ENCODE peak calls at places on chromosomes 11 and 22, in ten cellular contexts. E, U, Q, Y, P, I, S, H, B and K are unnamed samples.
A peak's percentile ranks its signal among the peaks of the same experiment; 100 is the strongest.

GRCh38 chr22:46812034-46812605 is 49.7 kb downstream of the TBC1D22A start:
- DNase-seq in E (no peak), U (no peak), Q (peak; percentile 69), Y (no peak), P (no peak), I (no peak), S (no peak), H (no peak), B (no peak), K (no peak)

GRCh38 chr22:28923826-28924732 is 40.7 kb downstream of the ZNRF3 start:
- DNase-seq in E (no peak), U (no peak), Q (no peak), Y (no peak), P (no peak), I (no peak), S (no peak), H (no peak), B (no peak), K (no peak)

GRCh38 chr11:128763224-128763623 is 69.4 kb downstream of the FLI1 start:
- DNase-seq in E (no peak), U (no peak), Q (no peak), Y (no peak), P (no peak), I (no peak), S (no peak), H (no peak), B (peak; percentile 51), K (no peak)

GRCh38 chr11:130137999-130138398 is 21.6 kb upstream of the ST14 start:
- DNase-seq in E (no peak), U (no peak), Q (no peak), Y (no peak), P (no peak), I (no peak), S (no peak), H (no peak), B (no peak), K (no peak)

GRCh38 chr22:45204751-45205623 is 35.7 kb downstream of the KIAA0930 start:
- DNase-seq in E (no peak), U (no peak), Q (no peak), Y (no peak), P (no peak), I (no peak), S (no peak), H (no peak), B (no peak), K (no peak)

GRCh38 chr11:121330614-121331435 is 38.3 kb downstream of the SC5D start:
- DNase-seq in E (no peak), U (no peak), Q (no peak), Y (no peak), P (no peak), I (no peak), S (no peak), H (no peak), B (no peak), K (no peak)

GRCh38 chr11:101390539-101390938 is 193.3 kb downstream of the TRPC6 start:
- DNase-seq in E (no peak), U (no peak), Q (no peak), Y (peak; percentile 12), P (no peak), I (no peak), S (peak; percentile 35), H (no peak), B (peak; percentile 25), K (peak; percentile 4)

GRCh38 chr11:60785806-60786361 is 751 bp downstream of the MS4A10 start:
- DNase-seq in E (no peak), U (no peak), Q (no peak), Y (peak; percentile 29), P (no peak), I (no peak), S (peak; percentile 17), H (no peak), B (peak; percentile 72), K (no peak)

GRCh38 chr11:80320226-80320625 is 879.4 kb upstream of the TENM4 start:
- DNase-seq in E (no peak), U (no peak), Q (no peak), Y (no peak), P (no peak), I (no peak), S (no peak), H (no peak), B (no peak), K (no peak)

GRCh38 chr11:80317612-80318011 is 876.8 kb upstream of the TENM4 start:
- DNase-seq in E (no peak), U (no peak), Q (no peak), Y (no peak), P (no peak), I (no peak), S (no peak), H (no peak), B (no peak), K (no peak)

GRCh38 chr11:80315263-80315662 is 874.4 kb upstream of the TENM4 start:
- DNase-seq in E (no peak), U (no peak), Q (no peak), Y (no peak), P (no peak), I (no peak), S (no peak), H (no peak), B (no peak), K (no peak)

GRCh38 chr11:80320765-80321164 is 879.9 kb upstream of the TENM4 start:
- DNase-seq in E (no peak), U (no peak), Q (no peak), Y (no peak), P (no peak), I (no peak), S (peak; percentile 15), H (no peak), B (no peak), K (peak; percentile 22)
- TF ChIP-seq CTCF in E (peak; percentile 42), U (peak; percentile 21), Q (no peak), Y (no peak), P (no peak), I (no peak), S (peak; percentile 38), H (no peak), B (peak; percentile 32), K (peak; percentile 57)

GRCh38 chr11:80727315-80727714 is 1286.5 kb upstream of the TENM4 start:
- DNase-seq in E (peak; percentile 60), U (no peak), Q (no peak), Y (peak; percentile 58), P (no peak), I (peak; percentile 32), S (peak; percentile 45), H (no peak), B (peak; percentile 61), K (peak; percentile 5)
- TF ChIP-seq CTCF in E (peak; percentile 60), U (peak; percentile 29), Q (no peak), Y (peak; percentile 43), P (no peak), I (peak; percentile 30), S (peak; percentile 54), H (no peak), B (peak; percentile 73), K (no peak)

GRCh38 chr22:27489265-27489675 is 312.3 kb downstream of the MN1 start:
- DNase-seq in E (no peak), U (no peak), Q (no peak), Y (peak; percentile 51), P (no peak), I (no peak), S (peak; percentile 21), H (no peak), B (peak; percentile 57), K (no peak)

GRCh38 chr22:27485842-27486241 is 315.7 kb downstream of the MN1 start:
- DNase-seq in E (no peak), U (no peak), Q (no peak), Y (no peak), P (no peak), I (no peak), S (no peak), H (no peak), B (no peak), K (no peak)

GRCh38 chr22:27490080-27490479 is 311.5 kb downstream of the MN1 start:
- DNase-seq in E (no peak), U (no peak), Q (no peak), Y (no peak), P (no peak), I (no peak), S (no peak), H (no peak), B (no peak), K (no peak)

GRCh38 chr22:27487600-27488450 is 313.7 kb downstream of the MN1 start:
- DNase-seq in E (no peak), U (no peak), Q (no peak), Y (no peak), P (no peak), I (no peak), S (peak; percentile 52), H (no peak), B (peak; percentile 71), K (no peak)

DNA sequence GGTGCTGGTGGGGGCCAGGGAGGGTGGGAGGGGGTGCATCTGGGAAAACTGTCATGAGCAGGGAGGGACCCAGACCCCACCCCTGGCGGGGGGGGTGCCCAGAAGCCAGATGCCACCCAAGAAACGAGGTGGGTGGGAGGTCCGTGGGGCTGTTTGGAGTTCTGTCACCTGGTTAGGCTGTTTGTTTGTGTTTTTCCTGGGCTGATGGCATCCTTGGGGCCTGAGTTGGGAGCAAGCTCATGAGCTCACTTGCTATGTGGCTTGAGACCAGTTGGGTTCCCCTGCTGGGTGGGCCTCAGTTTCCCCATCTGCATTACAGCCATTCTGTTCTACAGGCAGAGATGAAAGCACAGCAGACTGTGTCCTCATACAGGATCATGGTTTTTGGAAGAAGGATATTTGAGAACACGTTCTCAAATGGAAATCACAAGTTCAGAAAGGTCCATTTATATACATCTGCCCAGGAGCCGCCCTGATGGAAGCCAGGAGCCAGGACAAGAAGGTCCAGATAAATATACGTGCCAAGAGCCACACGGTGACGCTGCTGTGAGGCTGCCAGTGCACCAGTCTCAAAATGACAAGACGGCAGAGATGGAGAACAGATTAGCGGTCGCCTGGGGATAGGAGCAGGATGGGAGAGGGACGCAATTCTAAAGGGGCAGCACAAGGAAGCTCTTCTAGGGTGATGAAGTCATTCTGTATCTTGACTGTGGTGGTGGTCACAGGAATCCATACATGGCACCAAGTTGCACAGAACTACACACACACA is 312.9 kb downstream of the MN1 start:
- DNase-seq in E (no peak), U (no peak), Q (no peak), Y (no peak), P (no peak), I (no peak), S (peak; percentile 7), H (no peak), B (peak; percentile 28), K (no peak)
- TF ChIP-seq CTCF in E (no peak), U (peak; percentile 38), Q (no peak), Y (no peak), P (no peak), I (no peak), S (no peak), H (no peak), B (peak; percentile 10), K (no peak)

GRCh38 chr11:68403424-68403823 is 57.1 kb upstream of the PPP6R3 start:
- DNase-seq in E (no peak), U (no peak), Q (no peak), Y (no peak), P (no peak), I (no peak), S (no peak), H (no peak), B (no peak), K (no peak)

GRCh38 chr11:68403831-68404230 is 56.7 kb upstream of the PPP6R3 start:
- DNase-seq in E (no peak), U (no peak), Q (no peak), Y (no peak), P (no peak), I (no peak), S (no peak), H (no peak), B (no peak), K (no peak)

GRCh38 chr11:68399916-68400315 is 60.6 kb upstream of the PPP6R3 start:
- DNase-seq in E (no peak), U (no peak), Q (no peak), Y (no peak), P (no peak), I (no peak), S (no peak), H (no peak), B (no peak), K (no peak)

GRCh38 chr11:68401856-68402255 is 58.7 kb upstream of the PPP6R3 start:
- DNase-seq in E (no peak), U (no peak), Q (no peak), Y (no peak), P (no peak), I (no peak), S (no peak), H (no peak), B (no peak), K (no peak)

DNA sequence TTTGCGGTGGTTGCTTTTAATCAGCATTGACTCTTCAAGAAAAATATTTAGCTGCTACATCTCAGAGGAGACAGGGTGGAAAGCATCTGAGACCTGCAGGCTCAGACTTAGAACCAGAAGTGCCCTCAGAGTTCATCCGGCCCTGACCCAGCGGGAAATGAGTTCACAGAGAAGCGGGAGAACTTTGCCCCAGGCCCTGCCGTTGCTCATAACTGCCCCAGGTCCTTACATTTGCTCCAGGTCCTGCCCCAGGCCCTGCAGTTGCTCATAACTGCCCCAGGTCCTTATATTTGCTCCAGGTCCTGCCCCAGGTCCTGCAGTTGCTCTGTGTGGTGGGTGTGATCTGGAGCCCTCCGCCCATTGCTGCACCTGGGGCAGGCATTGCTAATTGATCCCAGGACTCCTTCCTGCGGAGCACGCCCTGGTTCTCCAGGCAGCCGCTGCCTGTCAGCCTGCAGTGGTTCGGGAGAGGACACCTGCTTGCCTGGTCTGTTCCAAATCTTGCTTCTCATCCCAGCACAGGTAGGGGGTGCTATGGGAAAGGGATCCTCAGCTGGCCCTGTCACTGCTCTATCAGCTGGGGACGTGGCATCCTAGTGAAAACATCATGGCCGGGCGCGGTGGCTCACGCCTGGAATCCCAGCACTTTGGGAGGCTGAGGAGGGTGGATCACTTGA is 58.1 kb upstream of the PPP6R3 start:
- DNase-seq in E (peak; percentile 19), U (no peak), Q (no peak), Y (no peak), P (no peak), I (no peak), S (no peak), H (no peak), B (peak; percentile 18), K (no peak)
- TF ChIP-seq CTCF in E (peak; percentile 35), U (no peak), Q (no peak), Y (no peak), P (no peak), I (no peak), S (peak; percentile 4), H (no peak), B (peak; percentile 47), K (peak; percentile 10)